ENCODE peak calls at places on chromosome 9, in seven cellular contexts. Z, S, J, G, U, C and A are unnamed samples.

GRCh38 chr9:92975452-92975770 is 28.1 kb downstream of the FGD3 start:
- DNase-seq in Z (no peak), J (no peak), S (no peak), U (no peak), G (no peak), C (no peak), A (no peak)

GRCh38 chr9:132008871-132009812 is 70.5 kb downstream of the MED27 start:
- DNase-seq in G (no peak), J (no peak), C (no peak), S (no peak), Z (no peak), U (no peak), A (no peak)

GRCh38 chr9:5375091-5375490 is 35.4 kb upstream of the RLN1 start:
- DNase-seq in J (no peak), U (peak; percentile 12), G (no peak), S (no peak), C (no peak), Z (no peak), A (no peak)

GRCh38 chr9:134775552-134775951 is 105.1 kb upstream of the FCN2 start:
- DNase-seq in Z (no peak), C (no peak), S (no peak), G (no peak), J (peak; percentile 91), U (peak; percentile 25), A (no peak)

GRCh38 chr9:7909537-7909936 is 110.0 kb upstream of the DMAC1 start:
- DNase-seq in G (no peak), C (no peak), U (no peak), Z (no peak), J (no peak), S (no peak), A (no peak)

GRCh38 chr9:110538621-110539020 is 40.9 kb downstream of the SVEP1 start:
- DNase-seq in G (no peak), J (peak; percentile 11), S (no peak), C (no peak), Z (no peak), U (no peak), A (no peak)

GRCh38 chr9:138052635-138053320 is 175.2 kb downstream of the CACNA1B start:
- DNase-seq in C (no peak), G (no peak), S (no peak), U (no peak), Z (no peak), J (no peak), A (no peak)

GRCh38 chr9:3337515-3337914 is 188.3 kb downstream of the RFX3 start:
- DNase-seq in Z (no peak), J (peak; percentile 91), G (no peak), S (no peak), C (no peak), U (peak; percentile 89), A (no peak)

GRCh38 chr9:106019702-106020101 is 325.4 kb downstream of the TMEM38B start:
- DNase-seq in S (no peak), G (peak; percentile 14), C (no peak), U (no peak), Z (no peak), J (no peak), A (no peak)

GRCh38 chr9:18703086-18703750 is 229.3 kb downstream of the ADAMTSL1 start:
- DNase-seq in U (peak; percentile 67), J (no peak), G (no peak), S (no peak), Z (no peak), C (no peak), A (no peak)

GRCh38 chr9:127424669-127424986 is 446 bp downstream of the ZNF79 start:
- DNase-seq in C (no peak), U (no peak), Z (no peak), J (no peak), G (no peak), S (peak; percentile 48), A (no peak)

GRCh38 chr9:135105211-135105745 is 17.8 kb downstream of the OLFM1 start:
- DNase-seq in Z (no peak), J (no peak), S (no peak), C (no peak), U (no peak), G (no peak), A (no peak)

GRCh38 chr9:130214921-130215320 is 42.7 kb downstream of the NCS1 start:
- DNase-seq in U (no peak), J (no peak), C (no peak), Z (no peak), S (no peak), G (no peak), A (no peak)

GRCh38 chr9:130219661-130220081 is 45.9 kb upstream of the HMCN2 start:
- DNase-seq in Z (no peak), G (no peak), U (no peak), J (no peak), S (no peak), C (no peak), A (no peak)

GRCh38 chr9:130215341-130216119 is 43.3 kb downstream of the NCS1 start:
- DNase-seq in J (peak; percentile 63), G (no peak), Z (no peak), C (no peak), S (no peak), U (peak; percentile 77), A (no peak)

GRCh38 chr9:130220351-130220750 is 45.2 kb upstream of the HMCN2 start:
- DNase-seq in S (no peak), J (peak; percentile 77), U (peak; percentile 77), C (no peak), G (no peak), Z (no peak), A (no peak)

DNA sequence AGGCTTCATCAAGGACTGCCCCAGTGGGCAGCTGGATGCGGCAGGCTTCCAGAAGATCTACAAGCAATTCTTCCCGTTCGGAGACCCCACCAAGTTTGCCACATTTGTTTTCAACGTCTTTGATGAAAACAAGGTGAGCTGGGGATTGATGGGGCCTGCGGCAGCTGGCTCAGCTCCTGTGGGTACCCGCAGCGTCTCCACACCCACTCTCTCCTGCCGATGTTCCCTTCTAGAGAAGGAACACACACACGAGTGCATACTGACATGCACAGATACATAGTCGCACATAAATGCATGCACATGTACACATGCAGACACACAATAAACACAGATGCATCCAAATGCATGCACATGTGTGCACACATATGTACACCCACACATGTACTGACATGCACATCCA is 45.6 kb downstream of the NCS1 start:
- DNase-seq in G (no peak), C (no peak), U (no peak), J (no peak), S (no peak), Z (no peak), A (no peak)
- H3K27ac ChIP-seq in G (no peak overlapping the region), C (no peak overlapping the region), U (no peak overlapping the region), J (no peak overlapping the region), S (no peak overlapping the region), Z (no peak overlapping the region), A (no peak overlapping the region)

GRCh38 chr9:87579761-87580626 is 82.3 kb downstream of the DAPK1 start:
- DNase-seq in S (no peak), Z (no peak), G (no peak), C (no peak), J (peak; percentile 75), U (no peak), A (no peak)
- H3K27ac ChIP-seq in S (no peak overlapping the region), Z (no peak overlapping the region), G (no peak overlapping the region), C (no peak overlapping the region), J (no peak overlapping the region), U (no peak overlapping the region), A (no peak overlapping the region)

GRCh38 chr9:72297516-72297915 is 67.5 kb downstream of the ZFAND5 start:
- DNase-seq in G (no peak), Z (no peak), S (peak; percentile 45), J (no peak), C (no peak), U (no peak), A (no peak)

GRCh38 chr9:72294952-72295351 is 70.1 kb downstream of the ZFAND5 start:
- DNase-seq in U (peak; percentile 65), C (no peak), Z (no peak), G (no peak), J (no peak), S (peak; percentile 68), A (no peak)

GRCh38 chr9:72290311-72290710 is 74.7 kb downstream of the ZFAND5 start:
- DNase-seq in G (no peak), Z (no peak), U (no peak), C (no peak), J (no peak), S (no peak), A (no peak)

GRCh38 chr9:72292184-72292787 is 72.7 kb downstream of the ZFAND5 start:
- DNase-seq in J (peak; percentile 70), G (no peak), U (peak; percentile 77), S (peak; percentile 55), C (peak; percentile 38), Z (no peak), A (no peak)

DNA sequence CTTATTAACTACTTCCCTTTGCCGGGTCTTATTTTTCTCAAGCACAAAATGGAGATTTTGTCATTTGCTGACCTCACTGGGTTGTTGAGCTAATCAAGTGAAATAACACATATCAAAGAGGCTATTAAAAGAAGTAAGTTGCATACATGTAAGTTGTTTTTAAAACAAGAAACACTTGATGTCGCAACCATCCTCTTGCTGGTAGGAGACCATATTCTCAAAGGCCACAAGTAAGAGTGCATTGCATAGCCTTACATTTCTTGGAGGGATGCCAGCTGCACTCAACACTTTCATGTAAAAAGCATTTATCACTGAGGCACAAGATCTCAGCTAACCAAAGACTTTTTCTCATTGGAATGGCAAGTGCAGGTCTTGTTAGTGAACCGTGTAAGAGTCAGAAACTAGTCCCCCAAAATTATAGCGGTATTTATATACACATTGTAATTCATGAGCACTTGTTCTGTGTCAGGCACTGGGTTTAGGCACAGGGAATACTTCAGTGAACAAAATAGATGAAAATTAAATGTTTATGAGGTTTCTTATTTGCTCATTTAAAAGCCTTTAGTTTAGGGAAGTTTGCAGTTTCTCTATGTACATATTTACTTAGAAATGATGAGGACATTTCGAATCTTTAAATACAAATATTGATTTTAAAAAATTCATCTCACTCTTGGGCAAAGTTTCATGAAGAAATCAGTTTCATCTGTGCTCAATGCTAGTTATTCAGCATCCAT is 72.0 kb downstream of the ZFAND5 start:
- DNase-seq in G (no peak), U (peak; percentile 98), Z (peak; percentile 51), S (peak; percentile 77), J (peak; percentile 91), C (no peak), A (no peak)
- H3K27ac ChIP-seq in G (no peak overlapping the region), U (no peak overlapping the region), Z (peak overlapping the region; percentile 58), S (peak overlapping the region; percentile 5), J (peak overlapping the region; percentile 39), C (no peak overlapping the region), A (no peak overlapping the region)

GRCh38 chr9:124214116-124214515 is 43.6 kb upstream of the NEK6 start:
- DNase-seq in S (no peak), J (no peak), U (no peak), G (no peak), Z (no peak), C (no peak), A (no peak)
- H3K27ac ChIP-seq in S (no peak overlapping the region), J (no peak overlapping the region), U (no peak overlapping the region), G (no peak overlapping the region), Z (no peak overlapping the region), C (no peak overlapping the region), A (no peak overlapping the region)

DNA sequence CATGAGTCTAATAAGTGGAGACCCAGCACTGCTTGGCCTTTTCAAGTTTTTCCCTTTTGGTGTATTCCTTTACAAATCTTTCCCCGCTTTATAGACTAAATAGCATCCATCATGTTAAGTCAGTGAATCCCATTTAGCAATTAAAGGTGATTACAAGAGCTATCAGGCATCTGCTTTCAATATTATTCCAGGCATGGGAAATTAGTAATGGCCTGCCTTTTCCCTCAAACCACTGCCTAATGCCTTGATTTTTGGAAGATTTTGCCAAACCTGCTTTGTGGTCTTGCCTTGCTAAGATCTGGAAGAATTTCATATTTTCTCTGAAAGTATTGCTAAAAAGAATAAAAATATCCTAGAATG is 102.8 kb upstream of the GNA14 start:
- DNase-seq in U (no peak), J (no peak), S (no peak), Z (no peak), G (no peak), C (no peak), A (no peak)
- H3K27ac ChIP-seq in U (no peak overlapping the region), J (no peak overlapping the region), S (no peak overlapping the region), Z (peak overlapping the region; percentile 6), G (no peak overlapping the region), C (no peak overlapping the region), A (no peak overlapping the region)